ENCODE peak calls at places on chromosomes 7 and 10, in eight cellular contexts. Z, J, A, B, P, M, E and I are unnamed samples. For H3K4me1 and H3K27me3, the result is how much of the 10 kb centered on the place peaks cover.

GRCh38 chr7:93015193-93016084 is 102.3 kb downstream of the SAMD9 start:
- DNase-seq in B (no peak), P (no peak), J (no peak), A (no peak), M (no peak), Z (peak), E (peak), I (peak)

GRCh38 chr7:105205592-105206211 is 183.0 kb downstream of the SRPK2 start:
- DNase-seq in Z (peak), M (no peak), E (no peak), P (no peak), A (no peak), B (peak), J (no peak), I (no peak)

GRCh38 chr10:31064334-31064733 is 32.7 kb upstream of the ZNF438 start:
- DNase-seq in A (peak), J (no peak), P (no peak), M (no peak), E (no peak), B (peak), Z (peak), I (peak)

GRCh38 chr10:126646101-126646500 is 24.4 kb downstream of the C10orf90 start:
- DNase-seq in B (peak), J (no peak), E (no peak), P (no peak), A (no peak), Z (peak), M (no peak), I (no peak)

GRCh38 chr10:132614431-132615341 is 77.1 kb downstream of the INPP5A start:
- DNase-seq in A (no peak), M (no peak), B (peak), P (no peak), Z (no peak), J (peak), E (peak), I (no peak)

GRCh38 chr10:111295788-111296187 is 219.0 kb downstream of the ADRA2A start:
- DNase-seq in J (no peak), Z (no peak), B (no peak), A (no peak), P (no peak), M (no peak), E (no peak), I (no peak)

GRCh38 chr10:62554632-62555199 is 180.5 kb downstream of the ZNF365 start:
- DNase-seq in B (peak), E (no peak), Z (peak), P (peak), J (no peak), M (peak), A (no peak), I (peak)

GRCh38 chr7:29375641-29376562 is 181.3 kb downstream of the CHN2 start:
- DNase-seq in P (peak), E (no peak), Z (no peak), A (no peak), B (no peak), M (peak), J (no peak), I (no peak)

GRCh38 chr10:130412317-130412716 is 276.1 kb downstream of the GLRX3 start:
- DNase-seq in M (no peak), A (peak), J (no peak), P (peak), B (no peak), E (peak), Z (no peak), I (no peak)

GRCh38 chr7:103613655-103614642 is 167.9 kb upstream of the SLC26A5 start:
- DNase-seq in P (no peak), E (no peak), M (no peak), B (no peak), A (no peak), Z (no peak), J (no peak), I (peak)

GRCh38 chr10:111076191-111076681 is 593 bp upstream of the ADRA2A start:
- DNase-seq in J (peak), P (peak), E (peak), B (peak), M (peak), A (peak), Z (peak), I (peak)

GRCh38 chr7:155640629-155641028 is 3.8 kb upstream of the RBM33 start:
- DNase-seq in M (no peak), A (no peak), E (no peak), P (no peak), Z (no peak), B (no peak), J (no peak), I (no peak)

GRCh38 chr7:155638366-155638765 is 6.1 kb upstream of the RBM33 start:
- DNase-seq in E (no peak), Z (no peak), A (no peak), J (no peak), P (no peak), B (no peak), M (no peak), I (no peak)

GRCh38 chr7:155639958-155640520 is 4.4 kb upstream of the RBM33 start:
- DNase-seq in P (no peak), M (no peak), Z (no peak), J (no peak), A (no peak), E (no peak), B (no peak), I (no peak)

GRCh38 chr7:155635817-155636216 is 8.6 kb upstream of the RBM33 start:
- DNase-seq in Z (no peak), E (no peak), J (no peak), B (no peak), A (no peak), P (no peak), M (no peak), I (no peak)

GRCh38 chr7:155637155-155637554 is 7.3 kb upstream of the RBM33 start:
- DNase-seq in E (no peak), B (peak), J (no peak), A (no peak), Z (no peak), M (no peak), P (no peak), I (no peak)
- H3K4me1 ChIP-seq in E (under half), B (under half), J (under half), A (under half), Z (under half), M (under half), P (under half), I (under half)

DNA sequence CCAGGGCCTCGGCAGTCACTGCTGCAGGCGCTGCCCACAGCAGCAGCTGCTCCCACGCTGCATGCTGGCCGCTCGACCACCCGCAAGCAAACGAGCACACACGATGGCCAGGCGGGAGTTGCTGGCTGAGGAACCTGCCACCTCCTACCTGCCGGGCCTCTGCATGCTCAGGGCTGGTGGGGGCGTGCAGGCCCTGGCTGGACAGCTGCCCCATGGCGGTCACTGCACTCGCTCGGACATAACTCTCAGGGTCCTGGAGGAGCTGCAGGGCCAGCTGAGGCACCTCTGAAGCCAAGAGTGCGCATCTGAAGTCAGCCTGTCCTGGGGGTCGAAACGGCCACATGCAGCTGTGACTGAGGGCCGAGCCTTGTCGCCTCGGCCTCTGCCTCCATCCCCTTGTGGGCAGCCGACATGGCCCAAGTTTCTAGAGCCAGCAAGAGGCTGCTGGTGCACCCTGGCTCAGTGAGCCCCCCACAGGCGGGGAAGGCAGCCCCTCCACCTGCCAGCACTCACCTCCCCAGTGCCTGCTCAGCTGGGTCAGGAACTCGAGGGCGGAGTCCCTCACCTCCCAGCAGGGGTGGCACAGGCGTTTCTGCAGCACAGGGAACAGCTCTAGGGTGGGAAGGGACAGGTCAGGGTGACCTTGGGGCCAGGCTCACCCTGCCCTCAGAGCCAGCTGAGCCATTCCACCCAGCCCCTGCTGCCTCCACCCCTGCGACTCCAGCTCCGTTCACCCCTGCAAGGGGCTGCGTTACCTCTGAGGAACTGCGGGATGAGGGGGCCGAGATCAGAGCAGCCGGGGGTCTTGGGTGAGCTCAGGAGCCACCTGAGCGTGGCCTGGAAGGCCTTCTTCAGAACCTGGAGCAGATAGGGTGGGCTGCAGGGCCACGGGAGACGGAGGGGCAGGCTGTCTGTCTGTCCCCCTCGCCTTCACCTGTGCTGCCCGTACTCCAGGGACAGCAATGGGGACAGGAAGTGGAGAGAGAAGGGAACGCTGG is 16.0 kb downstream of the BRAT1 start:
- DNase-seq in E (no peak), Z (no peak), J (peak), A (peak), B (peak), M (no peak), P (peak), I (no peak)
- H3K27me3 ChIP-seq in E (under half), Z (under half), J (under half), A (under half), B (under half), M (under half), P (under half), I (under half)

GRCh38 chr7:131105803-131106680 is 221.6 kb upstream of the MKLN1 start:
- DNase-seq in Z (peak), B (peak), M (no peak), A (peak), P (peak), E (peak), J (peak), I (peak)
- H3K27ac ChIP-seq in Z (peak), B (peak), M (peak), A (peak), P (no peak), E (peak), J (peak), I (no peak)

GRCh38 chr7:99408347-99409191 is at the start of the genes BUD31 and PDAP1:
- DNase-seq in M (peak), B (peak), A (peak), J (peak), P (peak), Z (peak), E (peak), I (peak)
- H3K4me1 ChIP-seq in M (under half), B (under half), A (under half), J (half or more), P (under half), Z (under half), E (under half), I (under half)

GRCh38 chr10:97196213-97197029 is 10.7 kb upstream of the SLIT1 start:
- DNase-seq in B (peak), Z (peak), J (peak), A (peak), E (peak), M (peak), P (peak), I (peak)
- H3K27me3 ChIP-seq in B (under half), Z (under half), J (under half), A (under half), E (half or more), M (under half), P (under half), I (half or more)

GRCh38 chr7:94367940-94368339 is 26.8 kb upstream of the COL1A2 start:
- DNase-seq in P (no peak), A (no peak), E (no peak), B (peak), J (no peak), Z (peak), M (no peak), I (no peak)
- H3K27ac ChIP-seq in P (no peak), A (peak), E (peak), B (peak), J (no peak), Z (peak), M (no peak), I (no peak)